ENCODE peak calls at places on chromosomes 2 and 18, in ten cellular contexts. Q, S, Y, C, X, D, W, K, B and P are unnamed samples.

GRCh38 chr2:20051518-20052228 is at the start of gene LAPTM4A:
- DNase-seq in Q (peak), S (peak), Y (peak), C (peak), X (peak), D (peak), W (peak), K (peak), B (peak), P (peak)

GRCh38 chr2:230075988-230076631 is 7.4 kb upstream of the SLC16A14 start:
- DNase-seq in Q (no peak), S (no peak), Y (no peak), C (peak), X (no peak), D (no peak), W (no peak), K (no peak), B (no peak), P (no peak)

GRCh38 chr2:201517094-201517493 is 65.6 kb downstream of the STRADB start:
- DNase-seq in Q (no peak), S (no peak), Y (no peak), C (no peak), X (no peak), D (no peak), W (no peak), K (no peak), B (peak), P (no peak)

GRCh38 chr2:215748446-215748845 is 264.9 kb downstream of the MREG start:
- DNase-seq in Q (no peak), S (peak), Y (no peak), C (no peak), X (peak), D (no peak), W (peak), K (no peak), B (peak), P (no peak)

GRCh38 chr2:170771049-170771937 is 1.1 kb downstream of the ERICH2 start:
- DNase-seq in Q (no peak), S (no peak), Y (no peak), C (peak), X (no peak), D (no peak), W (no peak), K (peak), B (peak), P (peak)

GRCh38 chr18:57837917-57838548 is 34.9 kb upstream of the ATP8B1 start:
- DNase-seq in Q (no peak), S (no peak), Y (no peak), C (no peak), X (no peak), D (no peak), W (no peak), K (no peak), B (peak), P (no peak)

GRCh38 chr18:50879302-50880107 is 587 bp downstream of the ME2 start:
- DNase-seq in Q (peak), S (no peak), Y (no peak), C (peak), X (no peak), D (peak), W (peak), K (peak), B (peak), P (no peak)

GRCh38 chr18:77479047-77479446 is 229.4 kb downstream of the GALR1 start:
- DNase-seq in Q (no peak), S (no peak), Y (no peak), C (no peak), X (no peak), D (no peak), W (no peak), K (no peak), B (no peak), P (no peak)

GRCh38 chr2:163670929-163671328 is 64.9 kb downstream of the FIGN start:
- DNase-seq in Q (no peak), S (no peak), Y (no peak), C (no peak), X (no peak), D (no peak), W (no peak), K (no peak), B (no peak), P (no peak)

GRCh38 chr2:19685713-19686112 is 216.1 kb downstream of the TTC32 start:
- DNase-seq in Q (no peak), S (no peak), Y (no peak), C (no peak), X (no peak), D (no peak), W (no peak), K (no peak), B (no peak), P (peak)

GRCh38 chr2:235566931-235567495 is 73.2 kb downstream of the AGAP1 start:
- DNase-seq in Q (no peak), S (no peak), Y (no peak), C (no peak), X (no peak), D (no peak), W (no peak), K (no peak), B (no peak), P (no peak)

GRCh38 chr2:112147796-112148195 is 9.6 kb downstream of the FBLN7 start:
- DNase-seq in Q (no peak), S (no peak), Y (no peak), C (no peak), X (no peak), D (peak), W (no peak), K (no peak), B (no peak), P (no peak)

GRCh38 chr2:239912938-239913631 is 112.1 kb downstream of the NDUFA10 start:
- DNase-seq in Q (no peak), S (no peak), Y (no peak), C (no peak), X (no peak), D (no peak), W (no peak), K (no peak), B (no peak), P (peak)

GRCh38 chr2:235082939-235083338 is 131.1 kb downstream of the SH3BP4 start:
- DNase-seq in Q (no peak), S (no peak), Y (no peak), C (no peak), X (no peak), D (no peak), W (no peak), K (no peak), B (no peak), P (no peak)

GRCh38 chr2:39227628-39228412 is 15.9 kb downstream of the CDKL4 start:
- DNase-seq in Q (peak), S (peak), Y (peak), C (peak), X (peak), D (peak), W (peak), K (peak), B (peak), P (peak)

GRCh38 chr18:43507842-43508481 is 230.7 kb upstream of the SYT4 start:
- DNase-seq in Q (no peak), S (no peak), Y (no peak), C (no peak), X (no peak), D (no peak), W (no peak), K (no peak), B (no peak), P (no peak)

GRCh38 chr2:119431155-119431975 is at the start of gene TMEM37:
- DNase-seq in Q (no peak), S (peak), Y (peak), C (peak), X (peak), D (peak), W (peak), K (peak), B (peak), P (no peak)

GRCh38 chr2:132559921-132560320 is 110.1 kb downstream of the LYPD1 start:
- DNase-seq in Q (no peak), S (no peak), Y (no peak), C (no peak), X (no peak), D (no peak), W (no peak), K (no peak), B (no peak), P (no peak)

GRCh38 chr2:164810843-164811242 is 30.8 kb downstream of the COBLL1 start:
- DNase-seq in Q (no peak), S (no peak), Y (no peak), C (no peak), X (no peak), D (no peak), W (no peak), K (no peak), B (no peak), P (no peak)

GRCh38 chr2:55843096-55843991 is 80.2 kb downstream of the EFEMP1 start:
- DNase-seq in Q (no peak), S (no peak), Y (no peak), C (peak), X (no peak), D (peak), W (no peak), K (peak), B (peak), P (no peak)

GRCh38 chr2:64212801-64213321 is 68.6 kb upstream of the PELI1 start:
- DNase-seq in Q (no peak), S (no peak), Y (no peak), C (no peak), X (no peak), D (no peak), W (no peak), K (no peak), B (peak), P (no peak)

GRCh38 chr18:3836483-3836882 is 386.5 kb downstream of the TGIF1 start:
- DNase-seq in Q (no peak), S (no peak), Y (no peak), C (no peak), X (no peak), D (no peak), W (no peak), K (no peak), B (no peak), P (no peak)

GRCh38 chr2:158144914-158145625 is 43.4 kb downstream of the UPP2 start:
- DNase-seq in Q (no peak), S (no peak), Y (no peak), C (peak), X (no peak), D (no peak), W (no peak), K (no peak), B (peak), P (no peak)

GRCh38 chr2:202135111-202135874 is 62.2 kb downstream of the KIAA2012 start:
- DNase-seq in Q (no peak), S (peak), Y (no peak), C (peak), X (peak), D (peak), W (no peak), K (peak), B (peak), P (peak)

GRCh38 chr18:64271264-64271663 is 122.4 kb upstream of the LINC00305 start:
- DNase-seq in Q (no peak), S (no peak), Y (no peak), C (no peak), X (no peak), D (no peak), W (no peak), K (no peak), B (no peak), P (no peak)

GRCh38 chr2:149715005-149715592 is 127.5 kb upstream of the MMADHC start:
- DNase-seq in Q (no peak), S (no peak), Y (no peak), C (peak), X (no peak), D (no peak), W (no peak), K (peak), B (peak), P (no peak)

GRCh38 chr2:70957838-70958237 is 20.6 kb upstream of the ANKRD53 start:
- DNase-seq in Q (no peak), S (no peak), Y (no peak), C (no peak), X (no peak), D (peak), W (no peak), K (no peak), B (no peak), P (peak)

GRCh38 chr2:48175254-48175653 is 269.0 kb upstream of the FBXO11 start:
- DNase-seq in Q (no peak), S (no peak), Y (no peak), C (peak), X (no peak), D (no peak), W (no peak), K (peak), B (no peak), P (no peak)

GRCh38 chr2:119713819-119714490 is 35.0 kb downstream of the TMEM177 start:
- DNase-seq in Q (no peak), S (no peak), Y (no peak), C (no peak), X (no peak), D (no peak), W (no peak), K (no peak), B (no peak), P (no peak)

DNA sequence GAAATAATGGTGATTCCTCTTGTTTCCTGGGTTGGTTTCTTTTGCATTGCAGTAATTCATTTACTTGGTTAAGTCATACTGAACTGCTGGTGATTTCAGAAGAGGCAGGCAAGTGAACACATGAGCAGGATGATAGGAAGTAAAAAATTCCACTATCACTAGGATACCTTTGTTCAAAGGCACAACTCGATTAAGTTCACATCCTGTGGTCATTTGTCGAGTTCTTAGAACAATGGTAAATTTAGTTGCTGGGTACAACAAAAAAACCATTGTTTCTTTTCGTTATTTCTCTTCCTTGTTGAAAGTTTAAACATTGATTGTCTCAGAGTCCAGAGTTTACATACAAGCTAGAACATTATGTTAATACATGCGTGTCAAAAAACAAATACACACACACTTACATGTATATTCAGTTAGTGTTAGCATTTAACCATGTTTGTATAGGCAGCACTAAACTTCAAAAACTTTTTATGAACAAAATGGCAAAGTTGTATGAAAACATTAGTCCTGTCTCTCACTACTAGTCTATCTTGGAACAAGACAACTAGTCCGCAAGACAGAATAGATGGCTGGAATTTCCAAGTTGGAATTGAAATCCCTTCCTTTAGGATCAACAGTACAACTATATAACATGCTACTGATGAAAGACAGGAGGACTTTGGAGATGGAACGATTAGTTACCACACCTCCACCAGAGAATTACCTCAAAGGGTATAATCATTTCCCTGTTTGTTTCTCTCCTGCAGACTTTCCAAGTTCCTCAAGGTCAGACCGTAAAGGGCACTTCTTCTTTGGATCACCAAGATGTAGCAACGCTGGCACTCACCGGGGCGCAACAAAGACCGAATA is 26.2 kb downstream of the STK39 start:
- DNase-seq in Q (no peak), S (no peak), Y (no peak), C (no peak), X (no peak), D (no peak), W (no peak), K (no peak), B (peak), P (no peak)
- H3K27ac ChIP-seq in Q (no peak), S (no peak), Y (no peak), C (no peak), X (peak), D (peak), W (no peak), K (no peak), B (peak), P (no peak)

GRCh38 chr2:31428001-31428418 is 13.5 kb upstream of the XDH start:
- DNase-seq in Q (no peak), S (no peak), Y (no peak), C (peak), X (no peak), D (no peak), W (no peak), K (peak), B (peak), P (no peak)
- TF ChIP-seq CTCF in Q (no peak), S (no peak), Y (peak), C (peak), X (no peak), D (no peak), W (no peak), K (no peak), B (peak), P (no peak)

GRCh38 chr2:226211439-226211838 is 588.2 kb downstream of the IRS1 start:
- DNase-seq in Q (no peak), S (no peak), Y (no peak), C (peak), X (no peak), D (no peak), W (no peak), K (peak), B (peak), P (no peak)
- H3K27ac ChIP-seq in Q (no peak), S (no peak), Y (no peak), C (no peak), X (no peak), D (no peak), W (no peak), K (peak), B (peak), P (no peak)

GRCh38 chr2:88188741-88189140 is 18.6 kb downstream of the THNSL2 start:
- DNase-seq in Q (no peak), S (no peak), Y (no peak), C (peak), X (no peak), D (no peak), W (no peak), K (no peak), B (peak), P (no peak)

GRCh38 chr2:88187038-88187676 is 17.0 kb downstream of the THNSL2 start:
- DNase-seq in Q (no peak), S (peak), Y (peak), C (peak), X (peak), D (peak), W (no peak), K (peak), B (peak), P (no peak)

GRCh38 chr2:88185480-88185879 is 15.3 kb downstream of the THNSL2 start:
- DNase-seq in Q (no peak), S (no peak), Y (no peak), C (no peak), X (no peak), D (no peak), W (no peak), K (no peak), B (no peak), P (no peak)

GRCh38 chr2:88190808-88191721 is 20.9 kb downstream of the THNSL2 start:
- DNase-seq in Q (no peak), S (no peak), Y (peak), C (peak), X (no peak), D (no peak), W (no peak), K (peak), B (peak), P (no peak)

GRCh38 chr2:88187927-88188326 is 17.8 kb downstream of the THNSL2 start:
- DNase-seq in Q (no peak), S (no peak), Y (peak), C (peak), X (no peak), D (no peak), W (no peak), K (peak), B (peak), P (no peak)
- TF ChIP-seq CTCF in Q (no peak), S (no peak), Y (peak), C (peak), X (peak), D (no peak), W (no peak), K (no peak), B (peak), P (no peak)

GRCh38 chr2:127082974-127083373 is 24.0 kb downstream of the BIN1 start:
- DNase-seq in Q (no peak), S (no peak), Y (no peak), C (no peak), X (no peak), D (no peak), W (no peak), K (no peak), B (no peak), P (no peak)

GRCh38 chr2:127079358-127079920 is 27.5 kb downstream of the BIN1 start:
- DNase-seq in Q (no peak), S (no peak), Y (no peak), C (no peak), X (no peak), D (no peak), W (no peak), K (no peak), B (no peak), P (no peak)

GRCh38 chr2:127081826-127082633 is 24.9 kb downstream of the BIN1 start:
- DNase-seq in Q (peak), S (peak), Y (peak), C (no peak), X (no peak), D (no peak), W (no peak), K (no peak), B (no peak), P (no peak)

GRCh38 chr2:127080226-127080940 is 26.6 kb downstream of the BIN1 start:
- DNase-seq in Q (peak), S (no peak), Y (peak), C (no peak), X (peak), D (no peak), W (no peak), K (no peak), B (no peak), P (no peak)

GRCh38 chr2:127080941-127081769 is 25.8 kb downstream of the BIN1 start:
- DNase-seq in Q (peak), S (peak), Y (no peak), C (no peak), X (no peak), D (no peak), W (peak), K (no peak), B (no peak), P (no peak)
- H3K27ac ChIP-seq in Q (peak), S (peak), Y (no peak), C (no peak), X (no peak), D (no peak), W (peak), K (peak), B (no peak), P (peak)